ENCODE peak calls at places on chromosome 2, in four cellular contexts. S is CD8-positive, alpha-beta T cell; A is GM12878; Q is tibial artery. L is an unnamed sample.

GRCh38 chr2:46364797-46365457 is 67.7 kb downstream of the EPAS1 start:
- DNase-seq in S (peak), A (no peak), Q (no peak), L (no peak)

GRCh38 chr2:94982661-94983060 is 42.8 kb upstream of the MAL start:
- DNase-seq in S (no peak), A (no peak), Q (no peak), L (no peak)

GRCh38 chr2:152037711-152038110 is 61.1 kb downstream of the CACNB4 start:
- DNase-seq in S (no peak), A (no peak), Q (peak), L (no peak)

GRCh38 chr2:165815742-165816141 is 21.7 kb upstream of the GALNT3 start:
- DNase-seq in S (no peak), A (no peak), Q (no peak), L (no peak)

GRCh38 chr2:197846789-197847188 is 42.4 kb downstream of the PLCL1 start:
- DNase-seq in S (no peak), A (no peak), Q (no peak), L (no peak)

GRCh38 chr2:231452799-231453508 is 11.3 kb downstream of the NCL start:
- DNase-seq in S (no peak), A (no peak), Q (no peak), L (no peak)

GRCh38 chr2:225895126-225895525 is 495.6 kb downstream of the NYAP2 start:
- DNase-seq in S (no peak), A (no peak), Q (no peak), L (no peak)

GRCh38 chr2:52934354-52934898 is 833.2 kb upstream of the CHAC2 start:
- DNase-seq in S (no peak), A (peak), Q (no peak), L (no peak)

GRCh38 chr2:52115750-52116149 is 1083.8 kb upstream of the NRXN1 start:
- DNase-seq in S (no peak), A (no peak), Q (no peak), L (no peak)

GRCh38 chr2:146370821-146371220 is 1474.0 kb upstream of the ACVR2A start:
- DNase-seq in S (no peak), A (no peak), Q (no peak), L (no peak)

GRCh38 chr2:135925571-135925970 is 49.3 kb upstream of the MCM6 start:
- DNase-seq in S (no peak), A (no peak), Q (no peak), L (no peak)

GRCh38 chr2:15223887-15224286 is 337.2 kb downstream of the NBAS start:
- DNase-seq in S (no peak), A (no peak), Q (no peak), L (no peak)

GRCh38 chr2:158006961-158007664 is 94.6 kb upstream of the UPP2 start:
- DNase-seq in S (no peak), A (no peak), Q (no peak), L (no peak)

GRCh38 chr2:169585673-169586072 is 1.5 kb downstream of the PPIG start:
- DNase-seq in S (no peak), A (no peak), Q (no peak), L (no peak)

GRCh38 chr2:160200921-160201320 is 849 bp upstream of the ITGB6 start:
- DNase-seq in S (no peak), A (no peak), Q (no peak), L (no peak)

GRCh38 chr2:233289590-233290424 is 17.8 kb upstream of the SAG start:
- DNase-seq in S (no peak), A (no peak), Q (no peak), L (no peak)

GRCh38 chr2:238701907-238702206 is 146.0 kb upstream of the TWIST2 start:
- DNase-seq in S (no peak), A (no peak), Q (no peak), L (no peak)

GRCh38 chr2:146312899-146313298 is 1531.9 kb upstream of the ACVR2A start:
- DNase-seq in S (no peak), A (no peak), Q (no peak), L (no peak)

GRCh38 chr2:211836409-211836808 is 702.2 kb downstream of the ERBB4 start:
- DNase-seq in S (no peak), A (no peak), Q (no peak), L (no peak)